ENCODE peak calls at places on chromosomes 13 and 19, in ten cellular contexts. Y is HepG2; R is dorsolateral prefrontal cortex; L is WERI-Rb-1; M is ovary; B is cardiac muscle cell; K is vagina; Z is coronary artery; P is substantia nigra; T is CD4-positive, CD25-positive, alpha-beta regulatory T cell. U is an unnamed sample.

GRCh38 chr19:35347171-35347929 is at the start of gene FFAR1:
- DNase-seq in Y (no peak), R (peak; percentile 31), L (no peak), M (peak; percentile 15), B (no peak), K (peak; percentile 19), Z (peak; percentile 62), P (no peak), T (no peak), U (no peak)

GRCh38 chr13:88887045-88887662 is 1216.0 kb downstream of the SLITRK5 start:
- DNase-seq in Y (peak; percentile 27), R (no peak), L (no peak), M (no peak), B (no peak), K (no peak), Z (no peak), P (no peak), T (no peak), U (no peak)

GRCh38 chr13:97967948-97968347 is 14.5 kb downstream of the IPO5 start:
- DNase-seq in Y (no peak), R (no peak), L (no peak), M (no peak), B (peak; percentile 90), K (no peak), Z (no peak), P (no peak), T (no peak), U (no peak)

GRCh38 chr13:77000475-77000874 is 8.6 kb downstream of the CLN5 start:
- DNase-seq in Y (no peak), R (no peak), L (no peak), M (no peak), B (peak; percentile 72), K (no peak), Z (no peak), P (no peak), T (no peak), U (no peak)

GRCh38 chr19:6354098-6354674 is 7.1 kb upstream of the CLPP start:
- DNase-seq in Y (no peak), R (no peak), L (no peak), M (no peak), B (peak; percentile 33), K (no peak), Z (no peak), P (no peak), T (no peak), U (no peak)

GRCh38 chr19:18895038-18895827 is 725 bp downstream of the CERS1 start:
- DNase-seq in Y (peak; percentile 79), R (peak; percentile 91), L (peak; percentile 91), M (peak; percentile 46), B (peak; percentile 24), K (no peak), Z (no peak), P (peak; percentile 93), T (no peak), U (no peak)

GRCh38 chr13:24202215-24202614 is 41.7 kb downstream of the SPATA13 start:
- DNase-seq in Y (no peak), R (no peak), L (no peak), M (no peak), B (no peak), K (no peak), Z (no peak), P (no peak), T (no peak), U (peak; percentile 57)

GRCh38 chr13:101838305-101838835 is 385.9 kb downstream of the ITGBL1 start:
- DNase-seq in Y (no peak), R (no peak), L (no peak), M (no peak), B (no peak), K (no peak), Z (no peak), P (no peak), T (no peak), U (no peak)

GRCh38 chr13:113034451-113035208 is 65.6 kb downstream of the MCF2L start:
- DNase-seq in Y (peak; percentile 52), R (peak; percentile 77), L (peak; percentile 65), M (peak; percentile 71), B (peak; percentile 69), K (no peak), Z (no peak), P (peak; percentile 47), T (no peak), U (peak; percentile 34)

GRCh38 chr19:53394522-53394973 is 401 bp upstream of the ZNF765 start:
- DNase-seq in Y (peak; percentile 48), R (peak; percentile 61), L (peak; percentile 47), M (peak; percentile 63), B (peak; percentile 60), K (no peak), Z (peak; percentile 76), P (peak; percentile 50), T (no peak), U (no peak)

GRCh38 chr13:110382229-110382628 is 75.1 kb downstream of the COL4A2 start:
- DNase-seq in Y (no peak), R (no peak), L (no peak), M (no peak), B (peak; percentile 62), K (no peak), Z (no peak), P (no peak), T (no peak), U (no peak)

GRCh38 chr13:63327584-63327983 is 1911.9 kb upstream of the PCDH20 start:
- DNase-seq in Y (no peak), R (no peak), L (no peak), M (no peak), B (no peak), K (no peak), Z (no peak), P (no peak), T (no peak), U (no peak)

GRCh38 chr13:112940236-112940635 is 28.8 kb upstream of the MCF2L start:
- DNase-seq in Y (no peak), R (peak; percentile 80), L (no peak), M (no peak), B (no peak), K (no peak), Z (no peak), P (peak; percentile 74), T (no peak), U (no peak)

GRCh38 chr19:38769635-38770211 is 3.6 kb downstream of the LGALS7 start:
- DNase-seq in Y (no peak), R (peak; percentile 74), L (no peak), M (peak; percentile 89), B (peak; percentile 92), K (no peak), Z (peak; percentile 90), P (peak; percentile 70), T (peak; percentile 89), U (peak; percentile 92)

GRCh38 chr13:111844682-111845081 is 222.3 kb upstream of the SOX1 start:
- DNase-seq in Y (no peak), R (no peak), L (no peak), M (no peak), B (no peak), K (no peak), Z (no peak), P (no peak), T (no peak), U (no peak)

GRCh38 chr19:4268816-4269430 is 10.1 kb upstream of the SHD start:
- DNase-seq in Y (no peak), R (no peak), L (no peak), M (no peak), B (no peak), K (no peak), Z (no peak), P (no peak), T (no peak), U (no peak)

GRCh38 chr19:53880716-53881481 is 1.1 kb upstream of the PRKCG start:
- DNase-seq in Y (no peak), R (no peak), L (no peak), M (no peak), B (no peak), K (no peak), Z (no peak), P (no peak), T (no peak), U (no peak)

DNA sequence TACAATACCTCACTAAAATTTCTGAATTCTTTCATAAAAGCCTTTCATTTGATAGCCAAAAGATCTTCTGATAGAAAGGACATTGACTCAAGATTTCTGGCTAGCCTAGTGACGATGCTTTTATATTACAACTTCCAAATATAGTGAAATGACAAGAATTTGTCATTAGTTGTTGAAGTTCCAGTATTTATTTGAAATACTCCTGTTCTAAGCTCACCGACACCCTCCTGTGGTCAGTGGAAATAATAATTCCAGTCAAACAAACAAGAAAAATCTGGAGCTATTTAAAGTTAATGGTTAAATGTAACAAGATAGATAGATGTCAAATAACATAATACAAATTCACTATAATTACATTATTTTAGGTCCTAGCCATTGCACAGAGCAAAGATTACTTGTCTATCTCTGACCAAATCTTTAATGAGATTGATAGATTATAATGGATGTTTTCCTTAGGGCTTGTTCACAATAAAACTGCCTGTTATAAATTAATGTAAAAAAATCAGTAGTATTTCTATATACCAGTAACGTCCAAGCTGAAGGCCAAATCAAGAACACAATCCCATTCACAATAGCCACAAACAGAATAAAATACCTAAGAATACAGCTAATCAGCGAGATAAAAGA is 195.5 kb downstream of the RGCC start:
- DNase-seq in Y (peak; percentile 62), R (no peak), L (no peak), M (no peak), B (peak; percentile 76), K (no peak), Z (no peak), P (no peak), T (peak; percentile 57), U (no peak)
- H3K27ac ChIP-seq in Y (no peak overlapping the region), R (peak overlapping the region; percentile 56), L (no peak overlapping the region), M (no peak overlapping the region), B (no peak overlapping the region), K (no peak overlapping the region), Z (no peak overlapping the region), P (no peak overlapping the region), T (no peak overlapping the region), U (no peak overlapping the region)

DNA sequence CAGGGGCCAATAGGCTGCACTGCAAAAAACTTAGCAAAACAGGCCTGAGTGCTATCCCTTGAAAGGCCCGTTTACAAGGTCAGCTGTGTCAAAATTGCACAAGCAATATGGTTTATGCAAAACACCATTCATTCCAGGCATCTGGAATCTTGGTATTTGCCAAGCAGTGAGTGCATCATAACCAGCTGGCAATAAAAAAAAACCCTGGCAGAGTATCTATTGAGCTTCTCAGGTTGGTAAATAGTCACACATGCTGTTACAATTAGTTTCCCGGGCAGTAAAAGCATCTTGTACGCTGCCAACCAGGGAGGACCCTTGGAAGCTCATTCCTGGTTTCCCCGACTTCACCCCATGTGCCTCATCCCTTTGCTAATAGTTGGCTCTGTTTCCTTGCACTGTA is 21.3 kb downstream of the ZNF77 start:
- DNase-seq in Y (peak; percentile 21), R (no peak), L (no peak), M (no peak), B (peak; percentile 49), K (no peak), Z (peak; percentile 45), P (no peak), T (no peak), U (no peak)
- H3K27ac ChIP-seq in Y (peak overlapping the region; percentile 0), R (no peak overlapping the region), L (no peak overlapping the region), M (no peak overlapping the region), B (no peak overlapping the region), K (peak overlapping the region; percentile 47), Z (no peak overlapping the region), P (no peak overlapping the region), T (no peak overlapping the region), U (no peak overlapping the region)

GRCh38 chr19:32870981-32871451 is 1.4 kb upstream of the SLC7A9 start:
- DNase-seq in Y (peak; percentile 43), R (no peak), L (no peak), M (no peak), B (no peak), K (no peak), Z (no peak), P (no peak), T (no peak), U (no peak)
- H3K27ac ChIP-seq in Y (no peak overlapping the region), R (no peak overlapping the region), L (no peak overlapping the region), M (no peak overlapping the region), B (no peak overlapping the region), K (no peak overlapping the region), Z (no peak overlapping the region), P (no peak overlapping the region), T (no peak overlapping the region), U (no peak overlapping the region)

GRCh38 chr19:44943801-44944249 is 1.8 kb downstream of the APOC4 start:
- DNase-seq in Y (no peak), R (peak; percentile 62), L (no peak), M (no peak), B (no peak), K (no peak), Z (no peak), P (peak; percentile 72), T (no peak), U (peak; percentile 48)
- H3K27ac ChIP-seq in Y (peak overlapping the region; percentile 89), R (no peak overlapping the region), L (no peak overlapping the region), M (no peak overlapping the region), B (no peak overlapping the region), K (no peak overlapping the region), Z (no peak overlapping the region), P (peak overlapping the region; percentile 59), T (no peak overlapping the region), U (no peak overlapping the region)